ENCODE peak calls at places on chromosome X, in five cellular contexts. G is H1, L is IMR-90, K is H9, M is mesenchymal stem cell. F is an unnamed sample. For H3K27me3, the result is how much of the 10 kb centered on the place peaks cover.

GRCh38 chrX:48747415-48748026 is 14.0 kb upstream of the GLOD5 start:
- DNase-seq in G (no peak), L (no peak), K (no peak), M (no peak), F (no peak)

GRCh38 chrX:435536-436122 is 48.9 kb upstream of the PPP2R3B start:
- DNase-seq in G (no peak), L (no peak), K (no peak), M (no peak), F (no peak)

GRCh38 chrX:69236641-69237040 is 71.4 kb upstream of the PJA1 start:
- DNase-seq in G (no peak), L (no peak), K (no peak), M (no peak), F (no peak)

GRCh38 chrX:41381685-41382084 is 47.7 kb downstream of the DDX3X start:
- DNase-seq in G (no peak), L (peak), K (peak), M (peak), F (no peak)

GRCh38 chrX:139798701-139799100 is 90.7 kb upstream of the MCF2 start:
- DNase-seq in G (no peak), L (no peak), K (no peak), M (no peak), F (no peak)

GRCh38 chrX:97637289-97637688 is 753.6 kb downstream of the RPA4 start:
- DNase-seq in G (no peak), L (no peak), K (no peak), M (no peak), F (no peak)

GRCh38 chrX:42131856-42132255 is 208.5 kb upstream of the CASK start:
- DNase-seq in G (no peak), L (no peak), K (no peak), M (no peak), F (no peak)

GRCh38 chrX:29466441-29466840 is 748.9 kb upstream of the MAGEB2 start:
- DNase-seq in G (no peak), L (no peak), K (no peak), M (no peak), F (no peak)

GRCh38 chrX:1398431-1399340 is 6.8 kb upstream of the SLC25A6 start:
- DNase-seq in G (no peak), L (peak), K (no peak), M (peak), F (no peak)

GRCh38 chrX:45758738-45759397 is 558.2 kb upstream of the DIPK2B start:
- DNase-seq in G (no peak), L (peak), K (no peak), M (peak), F (no peak)

GRCh38 chrX:155148724-155149537 is 67.3 kb upstream of the VBP1 start:
- DNase-seq in G (peak), L (peak), K (no peak), M (peak), F (peak)

GRCh38 chrX:276588-277171 is 4.5 kb upstream of the PLCXD1 start:
- DNase-seq in G (no peak), L (peak), K (no peak), M (peak), F (no peak)

GRCh38 chrX:144259054-144259453 is 375.2 kb downstream of the UBE2NL start:
- DNase-seq in G (no peak), L (no peak), K (no peak), M (no peak), F (no peak)

GRCh38 chrX:149044471-149044870 is 460.6 kb downstream of the IDS start:
- DNase-seq in G (no peak), L (no peak), K (no peak), M (no peak), F (no peak)

GRCh38 chrX:134388161-134389109 is 71.5 kb upstream of the HPRT1 start:
- DNase-seq in G (no peak), L (no peak), K (no peak), M (no peak), F (no peak)

GRCh38 chrX:65194547-65194946 is 218.3 kb upstream of the ZC4H2 start:
- DNase-seq in G (no peak), L (no peak), K (no peak), M (no peak), F (no peak)

GRCh38 chrX:2589186-2590020 is 88.6 kb upstream of the DHRSX start:
- DNase-seq in G (no peak), L (peak), K (no peak), M (no peak), F (no peak)

GRCh38 chrX:2587146-2587545 is 86.4 kb upstream of the DHRSX start:
- DNase-seq in G (no peak), L (no peak), K (no peak), M (no peak), F (no peak)

GRCh38 chrX:2584216-2584615 is 83.4 kb upstream of the DHRSX start:
- DNase-seq in G (peak), L (no peak), K (peak), M (no peak), F (no peak)

GRCh38 chrX:2584659-2585470 is 84.1 kb upstream of the DHRSX start:
- DNase-seq in G (peak), L (no peak), K (no peak), M (no peak), F (no peak)

DNA sequence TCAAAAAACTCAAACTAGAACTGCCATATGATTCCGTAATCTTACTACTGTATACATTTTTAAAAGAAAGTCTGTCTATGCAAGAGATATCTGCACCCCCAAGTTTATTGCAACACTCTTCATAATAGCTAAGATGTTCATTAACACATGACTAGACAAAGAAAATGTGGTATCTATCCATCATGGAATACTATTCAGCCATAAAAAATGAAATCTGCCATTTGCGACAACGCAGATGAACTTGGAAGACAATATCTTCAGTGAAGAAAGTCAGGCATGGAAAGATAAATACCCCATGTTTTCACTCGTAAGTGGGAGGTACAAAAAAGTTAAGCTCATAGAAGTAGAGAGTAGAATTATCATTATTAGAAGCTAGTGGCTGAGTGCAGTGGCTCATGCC is 87.3 kb upstream of the DHRSX start:
- DNase-seq in G (no peak), L (no peak), K (no peak), M (no peak), F (no peak)
- H2AFZ ChIP-seq in G (no peak), L (no peak), K (no peak), M (no peak), F (no peak)

GRCh38 chrX:39730671-39731389 is 366.9 kb downstream of the BCOR start:
- DNase-seq in G (peak), L (peak), K (peak), M (peak), F (peak)

GRCh38 chrX:39729834-39730670 is 367.7 kb downstream of the BCOR start:
- DNase-seq in G (peak), L (no peak), K (peak), M (peak), F (peak)

GRCh38 chrX:39731390-39731680 is 366.4 kb downstream of the BCOR start:
- DNase-seq in G (no peak), L (no peak), K (no peak), M (no peak), F (no peak)

GRCh38 chrX:39733745-39734144 is 364.0 kb downstream of the BCOR start:
- DNase-seq in G (no peak), L (no peak), K (no peak), M (no peak), F (no peak)

GRCh38 chrX:39731735-39732134 is 366.0 kb downstream of the BCOR start:
- DNase-seq in G (no peak), L (no peak), K (no peak), M (peak), F (no peak)
- H2BK15ac ChIP-seq in G (no peak), L (no peak), K (no peak), M (no peak), F (no peak)

GRCh38 chrX:109590176-109590575 is 34.8 kb downstream of the KCNE5 start:
- DNase-seq in G (no peak), L (no peak), K (no peak), M (no peak), F (no peak)

GRCh38 chrX:109585488-109585887 is 39.5 kb downstream of the KCNE5 start:
- DNase-seq in G (no peak), L (no peak), K (no peak), M (no peak), F (no peak)
- H3K27me3 ChIP-seq in G (under half), L (under half), K (under half), M (half or more), F (under half)

GRCh38 chrX:11337292-11338009 is 44.2 kb downstream of the AMELX start:
- DNase-seq in G (no peak), L (no peak), K (no peak), M (no peak), F (no peak)

GRCh38 chrX:11346283-11346682 is 53.1 kb downstream of the AMELX start:
- DNase-seq in G (no peak), L (no peak), K (no peak), M (no peak), F (no peak)

GRCh38 chrX:11336201-11336600 is 43.0 kb downstream of the AMELX start:
- DNase-seq in G (no peak), L (no peak), K (no peak), M (no peak), F (no peak)

DNA sequence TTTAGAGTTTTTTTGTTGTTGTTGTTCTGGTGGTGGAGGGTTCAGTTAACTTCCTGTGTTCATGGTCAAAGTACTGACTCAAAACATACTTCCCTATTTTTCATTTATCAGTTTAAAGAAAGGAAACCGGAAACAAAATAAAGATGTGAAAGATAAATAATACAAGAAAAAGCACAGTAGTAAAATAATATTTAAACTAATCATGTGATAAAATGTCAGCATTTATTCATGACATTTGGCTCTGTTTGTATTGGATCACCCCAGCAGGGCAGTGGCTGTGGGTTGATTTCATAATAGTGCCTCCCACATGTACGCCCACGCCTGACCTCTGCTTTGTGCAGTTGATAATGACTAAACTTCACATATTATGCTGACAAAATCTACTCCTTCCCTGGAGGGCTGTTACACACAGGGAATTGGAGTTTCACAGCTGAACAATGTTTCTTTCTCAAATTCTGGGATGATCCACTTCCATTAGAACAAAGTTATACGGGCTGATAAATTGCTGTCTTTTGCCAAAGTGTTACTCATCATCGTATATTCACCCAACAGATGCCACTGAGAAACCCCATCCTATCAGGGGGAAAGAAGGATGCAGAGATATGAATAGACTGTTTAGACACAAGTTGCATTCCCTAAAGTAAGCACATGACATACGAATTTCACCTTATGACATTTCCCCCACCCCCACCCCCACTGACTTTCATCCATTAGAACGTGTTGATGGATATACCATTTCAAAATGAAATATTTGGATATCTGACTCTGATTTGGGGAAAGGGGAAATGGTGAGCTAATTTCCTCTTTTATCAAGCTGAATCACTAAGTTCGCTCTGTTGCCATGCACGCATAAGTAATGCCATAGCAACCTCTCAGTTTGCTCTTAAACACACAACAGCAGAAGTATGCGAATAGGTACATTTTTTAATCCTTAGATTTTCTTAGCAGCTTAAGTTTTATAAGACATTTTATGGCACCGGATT is 48.4 kb downstream of the AMELX start:
- DNase-seq in G (no peak), L (peak), K (no peak), M (peak), F (no peak)
- H2AFZ ChIP-seq in G (no peak), L (no peak), K (no peak), M (no peak), F (peak)

GRCh38 chrX:75115707-75116413 is 40.2 kb downstream of the ABCB7 start:
- DNase-seq in G (no peak), L (no peak), K (peak), M (no peak), F (no peak)
- H2BK15ac ChIP-seq in G (no peak), L (no peak), K (no peak), M (no peak), F (no peak)

GRCh38 chrX:47722260-47722659 is 63.3 kb upstream of the UXT start:
- DNase-seq in G (no peak), L (no peak), K (no peak), M (no peak), F (no peak)

GRCh38 chrX:47723083-47723482 is 64.1 kb upstream of the UXT start:
- DNase-seq in G (no peak), L (no peak), K (no peak), M (no peak), F (no peak)

GRCh38 chrX:47723689-47724088 is 64.7 kb upstream of the UXT start:
- DNase-seq in G (peak), L (no peak), K (peak), M (no peak), F (no peak)
- H3K27me3 ChIP-seq in G (under half), L (under half), K (under half), M (under half), F (under half)

F was measured in neuronal stem cell.